ENCODE peak calls at places on chromosomes 11 and 22, in five cellular contexts. J is gastrocnemius medialis, D is AG04450, I is esophagus squamous epithelium, T is nephron progenitor cell. S is an unnamed sample.

GRCh38 chr11:8219257-8220021 is 44.2 kb downstream of the LMO1 start:
- DNase-seq in T (peak), D (peak), J (no peak), I (no peak), S (peak)

GRCh38 chr11:17473071-17473744 is 3.4 kb downstream of the ABCC8 start:
- DNase-seq in D (no peak), J (no peak), I (no peak), T (peak), S (no peak)

GRCh38 chr22:39332441-39333064 is 13.1 kb upstream of the RPL3 start:
- DNase-seq in T (no peak), D (no peak), I (no peak), J (no peak), S (no peak)

GRCh38 chr11:3050386-3051325 is 6.6 kb downstream of the CARS1 start:
- DNase-seq in J (peak), T (no peak), I (no peak), D (no peak), S (no peak)

GRCh38 chr22:44823806-44824205 is 71.4 kb downstream of the ARHGAP8 start:
- DNase-seq in T (no peak), J (no peak), I (no peak), D (no peak), S (no peak)

GRCh38 chr22:33544707-33545106 is 375.6 kb downstream of the LARGE1 start:
- DNase-seq in D (no peak), J (peak), T (no peak), I (no peak), S (no peak)

GRCh38 chr11:95108159-95108611 is 18.5 kb downstream of the ENDOD1 start:
- DNase-seq in T (no peak), J (peak), D (no peak), I (no peak), S (no peak)

GRCh38 chr11:68128682-68129327 is 7.6 kb upstream of the CHKA start:
- DNase-seq in J (peak), T (no peak), D (peak), I (no peak), S (no peak)

GRCh38 chr22:20414059-20414440 is 20.1 kb downstream of the ZNF74 start:
- DNase-seq in D (no peak), J (no peak), T (no peak), I (no peak), S (no peak)

GRCh38 chr22:45246060-45246985 is 5.6 kb upstream of the KIAA0930 start:
- DNase-seq in T (no peak), D (peak), J (no peak), I (no peak), S (no peak)

GRCh38 chr22:20054034-20054427 is 26.0 kb upstream of the DGCR8 start:
- DNase-seq in I (no peak), T (no peak), D (no peak), J (no peak), S (no peak)

GRCh38 chr11:43503417-43503816 is 144.7 kb downstream of the TTC17 start:
- DNase-seq in I (no peak), D (no peak), T (no peak), J (no peak), S (no peak)

GRCh38 chr11:107744736-107745135 is 32.9 kb upstream of the SLN start:
- DNase-seq in T (no peak), J (no peak), D (no peak), I (no peak), S (no peak)

GRCh38 chr11:1138053-1138452 is 19.7 kb upstream of the MUC5AC start:
- DNase-seq in T (no peak), D (no peak), I (no peak), J (no peak), S (no peak)

GRCh38 chr11:39221739-39222138 is 2237.7 kb downstream of the LRRC4C start:
- DNase-seq in J (no peak), I (no peak), T (no peak), D (no peak), S (no peak)

GRCh38 chr11:2573240-2574042 is 126.4 kb downstream of the KCNQ1OT1 start:
- DNase-seq in I (no peak), D (no peak), J (no peak), T (no peak), S (no peak)

GRCh38 chr11:113663567-113663966 is 42.5 kb downstream of the TMPRSS5 start:
- DNase-seq in J (no peak), T (no peak), D (no peak), I (no peak), S (no peak)

GRCh38 chr11:623999-624704 is 603 bp downstream of the CDHR5 start:
- DNase-seq in I (no peak), T (no peak), D (no peak), J (no peak), S (no peak)

GRCh38 chr11:120524536-120525085 is 13.1 kb downstream of the GRIK4 start:
- DNase-seq in I (no peak), D (no peak), J (no peak), T (no peak), S (no peak)

DNA sequence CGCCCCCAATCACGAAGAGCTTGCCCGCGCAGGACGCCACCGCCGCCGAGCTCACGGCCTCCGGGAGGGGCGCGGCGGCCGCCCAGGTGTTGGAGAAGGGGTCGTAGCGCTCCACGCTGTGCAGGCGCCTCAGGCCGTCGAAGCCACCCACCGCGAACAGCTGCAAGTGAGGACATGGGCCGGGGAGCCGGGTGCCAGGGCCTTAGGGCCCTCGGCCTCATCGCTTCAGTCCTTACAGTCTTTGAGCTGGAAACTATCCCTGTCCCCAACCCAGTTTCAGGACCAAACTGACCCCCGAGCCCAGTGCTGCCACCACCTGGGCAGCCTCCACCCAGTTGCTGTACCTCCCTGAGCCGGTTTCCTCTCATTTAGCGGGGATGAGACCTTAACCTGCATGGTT is 7.6 kb downstream of the KLHL35 start:
- DNase-seq in D (no peak), J (no peak), I (no peak), T (no peak), S (no peak)
- TF ChIP-seq CTCF in D (peak), J (no peak), I (no peak), T (no peak), S (peak)

GRCh38 chr11:118883368-118884071 is at the start of gene CXCR5:
- DNase-seq in I (no peak), D (no peak), J (no peak), T (no peak), S (peak)
- TF ChIP-seq CTCF in I (no peak), D (no peak), J (no peak), T (no peak), S (peak)

DNA sequence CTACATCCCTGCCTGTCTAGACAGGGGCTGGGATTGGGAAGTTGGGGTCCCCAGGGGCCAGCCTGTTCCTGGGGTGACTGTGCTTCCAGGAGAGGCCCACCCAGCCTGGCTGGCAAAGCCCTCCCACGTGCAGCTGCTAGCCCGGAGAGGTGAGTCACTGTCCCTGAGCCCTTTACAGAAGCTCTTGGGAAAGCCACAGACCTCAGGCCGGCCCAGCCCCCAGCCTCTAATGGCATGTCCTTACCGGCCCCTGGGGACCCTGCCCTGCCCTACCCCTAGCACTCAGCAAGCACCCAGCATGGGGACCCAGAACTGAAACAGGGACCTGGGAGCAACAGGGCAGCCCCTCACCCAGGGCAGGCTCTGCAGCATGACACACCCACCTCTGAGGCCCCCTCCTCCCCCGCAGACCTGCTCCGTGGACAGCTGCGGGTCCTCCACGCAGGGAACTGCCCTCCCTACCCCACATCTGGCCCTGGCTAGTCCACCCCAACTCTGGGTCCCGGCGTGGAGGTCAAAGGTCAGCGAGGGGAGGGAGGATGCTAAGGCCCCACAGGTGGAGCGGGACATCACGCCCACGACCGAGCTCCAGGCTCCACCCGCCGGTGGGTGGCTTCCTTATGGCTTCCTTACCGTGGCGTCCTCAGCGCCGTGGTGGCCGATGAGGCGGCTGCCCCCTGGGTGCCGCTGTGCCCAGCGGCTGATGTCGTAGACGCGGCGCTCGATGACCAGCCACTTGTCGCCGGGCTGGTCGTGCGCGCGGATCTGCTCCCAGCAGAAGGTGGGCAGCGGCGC is 612 bp downstream of the FADS3 start:
- DNase-seq in D (no peak), I (no peak), J (peak), T (no peak), S (no peak)
- TF ChIP-seq CTCF in D (no peak), I (no peak), J (peak), T (no peak), S (peak)

GRCh38 chr11:14971865-14972580 is at the start of gene CALCA:
- DNase-seq in I (no peak), D (no peak), J (no peak), T (peak), S (no peak)
- TF ChIP-seq CTCF in I (no peak), D (no peak), J (no peak), T (no peak), S (no peak)

GRCh38 chr11:20668844-20669832 is at the start of gene NELL1:
- DNase-seq in D (no peak), T (peak), I (no peak), J (no peak), S (peak)
- TF ChIP-seq CTCF in D (no peak), T (no peak), I (no peak), J (no peak), S (no peak)

DNA sequence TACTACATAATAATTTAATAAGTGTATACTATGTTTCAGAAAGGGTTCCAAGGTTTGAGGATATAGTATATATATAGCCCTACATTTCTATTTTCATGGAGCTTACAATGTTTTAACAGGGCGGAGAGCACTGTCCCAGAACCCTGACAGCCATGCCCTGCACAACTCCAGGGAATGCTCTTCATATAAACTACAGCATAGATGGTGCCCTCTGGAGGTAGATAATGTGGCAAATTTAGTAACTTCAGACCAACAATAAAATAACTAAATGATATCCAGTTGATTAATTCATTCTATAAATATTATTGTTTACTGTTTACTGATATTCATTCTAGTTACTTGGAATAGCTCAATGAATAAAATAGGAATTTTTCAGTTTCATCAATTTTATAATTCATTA is 693.7 kb upstream of the CCDC179 start:
- DNase-seq in J (no peak), D (no peak), I (no peak), T (no peak), S (no peak)
- TF ChIP-seq CTCF in J (no peak), D (no peak), I (no peak), T (no peak), S (no peak)

S was measured in GM13977.